ENCODE peak calls at places on chromosomes 7 and 10, in four cellular contexts. I is gastrocnemius medialis; R is AG08395; V is stimulated activated CD4-positive, alpha-beta T cell treated with anti-CD3 and anti-CD28 coated beads, Interleukin-1b, Interleukin-23, amount 100 ng/mL, for 48 hours. A is an unnamed sample.

GRCh38 chr10:43942096-43942885 is 293.6 kb upstream of the ZNF32 start:
- DNase-seq in I (no peak), R (no peak), V (no peak), A (no peak)

GRCh38 chr7:120190109-120190508 is 82.9 kb upstream of the KCND2 start:
- DNase-seq in I (no peak), R (no peak), V (no peak), A (no peak)

GRCh38 chr10:72809033-72809432 is 84.5 kb upstream of the OIT3 start:
- DNase-seq in I (no peak), R (no peak), V (no peak), A (no peak)

GRCh38 chr7:116434820-116435341 is 64.7 kb upstream of the CAV2 start:
- DNase-seq in I (no peak), R (peak; percentile 58), V (no peak), A (peak; percentile 56)

GRCh38 chr10:49518982-49519578 is 19.8 kb downstream of the ERCC6 start:
- DNase-seq in I (no peak), R (peak; percentile 77), V (no peak), A (peak; percentile 67)

GRCh38 chr7:139875821-139876241 is 46.8 kb downstream of the TBXAS1 start:
- DNase-seq in I (peak; percentile 34), R (no peak), V (no peak), A (no peak)

GRCh38 chr7:41774966-41775365 is 72.1 kb upstream of the INHBA start:
- DNase-seq in I (no peak), R (no peak), V (no peak), A (no peak)

GRCh38 chr7:26534649-26535482 is 243.2 kb downstream of the SNX10 start:
- DNase-seq in I (no peak), R (no peak), V (no peak), A (no peak)

GRCh38 chr7:805261-805660 is 27.0 kb upstream of the SUN1 start:
- DNase-seq in I (peak; percentile 47), R (no peak), V (no peak), A (no peak)

GRCh38 chr10:128723631-128724205 is 597.5 kb upstream of the MKI67 start:
- DNase-seq in I (no peak), R (no peak), V (no peak), A (no peak)

GRCh38 chr10:70664702-70665195 is 7.6 kb upstream of the ADAMTS14 start:
- DNase-seq in I (no peak), R (peak; percentile 95), V (no peak), A (peak; percentile 100)

GRCh38 chr10:21260793-21261149 is 264.7 kb downstream of the SKIDA1 start:
- DNase-seq in I (no peak), R (no peak), V (no peak), A (no peak)

GRCh38 chr10:127259385-127259784 is 63.0 kb upstream of the INSYN2A start:
- DNase-seq in I (no peak), R (no peak), V (no peak), A (no peak)

A was measured in myocyte.